ENCODE peak calls at places on chromosome 4, in ten cellular contexts. K is activated CD4-positive, alpha-beta memory T cell treated with anti-CD3 and anti-CD28 coated beads, Interleukin-2, amount 10 ng/mL, durations not matched to agents 7 days and 5 days; N is neuronal stem cell; Z is ACHN; J is activated CD4-positive, alpha-beta T cell treated with anti-CD3 and anti-CD28 coated beads for 4 hours; I is NCI-H1092 treated with DMSO at 0.1 percent for 48 hours; C is SW 1271; H is M059J; O is activated T-cell treated with anti-CD3 and anti-CD28 coated beads, Interleukin-2, amount 50 U/mL, for 72 hours; R is dorsolateral prefrontal cortex. Q is an unnamed sample.

GRCh38 chr4:139666735-139667266 is 1.2 kb downstream of the MGST2 start:
- DNase-seq in K (peak; percentile 23), N (no peak), Z (no peak), J (no peak), I (peak; percentile 64), C (no peak), H (peak; percentile 31), O (no peak), R (no peak), Q (no peak)

GRCh38 chr4:154618708-154619315 is 6.4 kb upstream of the FGG start:
- DNase-seq in K (peak; percentile 58), N (peak; percentile 39), Z (peak; percentile 55), J (peak; percentile 30), I (peak; percentile 42), C (peak; percentile 29), H (peak; percentile 31), O (peak; percentile 67), R (peak; percentile 75), Q (no peak)

GRCh38 chr4:78155616-78156105 is 98.5 kb downstream of the FRAS1 start:
- DNase-seq in K (no peak), N (no peak), Z (no peak), J (no peak), I (no peak), C (no peak), H (peak; percentile 24), O (no peak), R (no peak), Q (no peak)

GRCh38 chr4:149031399-149031798 is 589.2 kb upstream of the NR3C2 start:
- DNase-seq in K (no peak), N (no peak), Z (peak; percentile 19), J (no peak), I (no peak), C (peak; percentile 10), H (peak; percentile 15), O (no peak), R (no peak), Q (no peak)

GRCh38 chr4:16165931-16166330 is 60.3 kb downstream of the TAPT1 start:
- DNase-seq in K (no peak), N (no peak), Z (no peak), J (no peak), I (no peak), C (no peak), H (no peak), O (no peak), R (no peak), Q (no peak)

GRCh38 chr4:161350946-161351345 is 812.9 kb downstream of the FSTL5 start:
- DNase-seq in K (no peak), N (no peak), Z (no peak), J (no peak), I (no peak), C (no peak), H (no peak), O (no peak), R (no peak), Q (no peak)

GRCh38 chr4:13546855-13547562 is 2.7 kb upstream of the NKX3-2 start:
- DNase-seq in K (no peak), N (no peak), Z (no peak), J (no peak), I (peak; percentile 19), C (no peak), H (peak; percentile 50), O (no peak), R (no peak), Q (no peak)

GRCh38 chr4:168955674-168956073 is 54.4 kb downstream of the CBR4 start:
- DNase-seq in K (no peak), N (no peak), Z (no peak), J (no peak), I (no peak), C (no peak), H (peak; percentile 45), O (no peak), R (no peak), Q (no peak)

GRCh38 chr4:186840222-186840701 is 116.6 kb upstream of the FAT1 start:
- DNase-seq in K (no peak), N (no peak), Z (peak; percentile 94), J (no peak), I (no peak), C (no peak), H (peak; percentile 43), O (no peak), R (no peak), Q (no peak)

Q was measured in T1000.